ENCODE peak calls at places on chromosomes 4 and X, in nine cellular contexts. V, H, Y, E, Z, O, L, C and Q are unnamed samples.

GRCh38 chr4:120156115-120156718 is 89.6 kb upstream of the MAD2L1 start:
- DNase-seq in V (peak; percentile 24), H (peak; percentile 75), Y (no peak), E (no peak), Z (no peak), O (peak; percentile 79), L (no peak), C (no peak), Q (no peak)

GRCh38 chrX:8504451-8504850 is 39.8 kb downstream of the VCX3B start:
- DNase-seq in V (no peak), H (peak; percentile 72), Y (no peak), E (no peak), Z (no peak), O (no peak), L (no peak), C (no peak), Q (no peak)

GRCh38 chrX:154019633-154020499 is at the start of gene IRAK1:
- DNase-seq in V (peak; percentile 54), H (peak; percentile 73), Y (peak; percentile 71), E (peak; percentile 76), Z (peak; percentile 52), O (peak; percentile 45), L (no peak), C (peak; percentile 72), Q (peak; percentile 48)

GRCh38 chr4:8108261-8108660 is 50.4 kb downstream of the ABLIM2 start:
- DNase-seq in V (peak; percentile 75), H (no peak), Y (no peak), E (no peak), Z (no peak), O (no peak), L (no peak), C (no peak), Q (no peak)

GRCh38 chr4:41160856-41161255 is 53.5 kb downstream of the APBB2 start:
- DNase-seq in V (no peak), H (peak; percentile 17), Y (no peak), E (no peak), Z (no peak), O (no peak), L (no peak), C (no peak), Q (no peak)

GRCh38 chr4:98745372-98745771 is 87.0 kb upstream of the TSPAN5 start:
- DNase-seq in V (no peak), H (peak; percentile 28), Y (no peak), E (no peak), Z (no peak), O (peak; percentile 18), L (no peak), C (no peak), Q (no peak)

GRCh38 chr4:189974056-189974455 is 33.4 kb downstream of the FRG1 start:
- DNase-seq in V (no peak), H (peak; percentile 31), Y (no peak), E (no peak), Z (no peak), O (peak; percentile 3), L (no peak), C (no peak), Q (no peak)

GRCh38 chrX:122943918-122944317 is 240.2 kb upstream of the GRIA3 start:
- DNase-seq in V (no peak), H (peak; percentile 46), Y (no peak), E (no peak), Z (no peak), O (no peak), L (no peak), C (no peak), Q (no peak)

GRCh38 chr4:146260521-146260920 is 46.2 kb downstream of the REELD1 start:
- DNase-seq in V (no peak), H (peak; percentile 63), Y (no peak), E (no peak), Z (no peak), O (no peak), L (no peak), C (no peak), Q (no peak)

GRCh38 chrX:34716322-34716721 is 59.2 kb upstream of the TMEM47 start:
- DNase-seq in V (no peak), H (peak; percentile 35), Y (no peak), E (no peak), Z (no peak), O (no peak), L (no peak), C (no peak), Q (no peak)

GRCh38 chr4:38122060-38122459 is 161.9 kb downstream of the PTTG2 start:
- DNase-seq in V (no peak), H (no peak), Y (no peak), E (no peak), Z (no peak), O (no peak), L (no peak), C (no peak), Q (no peak)
- H3K36me3 ChIP-seq in V (no peaks in the 10 kb centered on the region), H (no peaks in the 10 kb centered on the region), Y (peaks cover 76% of the 10 kb centered on the region), E (no peaks in the 10 kb centered on the region), Z (peaks cover 89% of the 10 kb centered on the region), O (peaks cover 1% of the 10 kb centered on the region), L (no peaks in the 10 kb centered on the region), C (peaks cover 13% of the 10 kb centered on the region), Q (peaks cover 31% of the 10 kb centered on the region)

GRCh38 chr4:158644755-158645154 is 26.9 kb downstream of the C4orf46 start:
- DNase-seq in V (no peak), H (no peak), Y (no peak), E (no peak), Z (no peak), O (no peak), L (no peak), C (no peak), Q (no peak)
- H3K27ac ChIP-seq in V (no peak overlapping the region), H (no peak overlapping the region), Y (no peak overlapping the region), E (no peak overlapping the region), Z (no peak overlapping the region), O (no peak overlapping the region), L (no peak overlapping the region), C (no peak overlapping the region), Q (no peak overlapping the region)

GRCh38 chr4:82358773-82359324 is 14.9 kb downstream of the HNRNPD start:
- DNase-seq in V (no peak), H (no peak), Y (no peak), E (no peak), Z (no peak), O (no peak), L (no peak), C (no peak), Q (no peak)

GRCh38 chr4:82362565-82362964 is 11.2 kb downstream of the HNRNPD start:
- DNase-seq in V (no peak), H (no peak), Y (no peak), E (no peak), Z (no peak), O (no peak), L (no peak), C (no peak), Q (no peak)

GRCh38 chr4:82367438-82368097 is 6.2 kb downstream of the HNRNPD start:
- DNase-seq in V (no peak), H (no peak), Y (no peak), E (no peak), Z (no peak), O (no peak), L (no peak), C (no peak), Q (no peak)

GRCh38 chr4:82360298-82361177 is 13.3 kb downstream of the HNRNPD start:
- DNase-seq in V (no peak), H (peak; percentile 40), Y (no peak), E (no peak), Z (no peak), O (peak; percentile 71), L (no peak), C (no peak), Q (no peak)

GRCh38 chr4:82363896-82364487 is 9.8 kb downstream of the HNRNPD start:
- DNase-seq in V (no peak), H (no peak), Y (no peak), E (no peak), Z (no peak), O (no peak), L (no peak), C (no peak), Q (no peak)
- H3K36me3 ChIP-seq in V (no peaks in the 10 kb centered on the region), H (peaks cover 30% of the 10 kb centered on the region), Y (peaks cover 25% of the 10 kb centered on the region), E (no peaks in the 10 kb centered on the region), Z (peaks cover 5% of the 10 kb centered on the region), O (peaks cover 2% of the 10 kb centered on the region), L (no peaks in the 10 kb centered on the region), C (peaks cover 4% of the 10 kb centered on the region), Q (no peaks in the 10 kb centered on the region)

GRCh38 chr4:139606600-139607301 is 50.7 kb upstream of the SETD7 start:
- DNase-seq in V (no peak), H (peak; percentile 54), Y (no peak), E (no peak), Z (no peak), O (peak; percentile 58), L (no peak), C (no peak), Q (no peak)
- H3K27ac ChIP-seq in V (no peak overlapping the region), H (peak overlapping the region; percentile 20), Y (no peak overlapping the region), E (no peak overlapping the region), Z (no peak overlapping the region), O (no peak overlapping the region), L (peak overlapping the region; percentile 4), C (no peak overlapping the region), Q (no peak overlapping the region)

DNA sequence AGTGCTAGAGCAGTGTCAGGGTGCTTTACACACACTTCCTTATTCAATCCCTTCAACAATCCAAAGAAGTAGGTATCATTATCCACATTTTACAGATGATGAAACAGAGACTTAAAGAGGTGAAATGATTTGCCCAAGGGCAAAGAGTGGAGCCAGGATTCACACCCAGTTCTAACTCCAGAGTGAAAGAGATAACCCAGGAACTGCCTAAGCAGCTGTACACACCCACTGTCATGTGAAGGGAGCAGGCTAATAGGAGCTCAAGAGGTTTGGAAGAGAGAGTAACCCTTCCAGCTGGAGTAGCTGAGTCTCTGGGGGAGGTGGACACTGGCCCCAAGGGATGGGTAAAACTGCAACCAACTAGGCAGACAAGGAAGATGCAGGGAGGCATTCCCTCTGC is 92.5 kb downstream of the FBXL5 start:
- DNase-seq in V (no peak), H (no peak), Y (no peak), E (no peak), Z (no peak), O (no peak), L (no peak), C (no peak), Q (no peak)
- H3K36me3 ChIP-seq in V (no peaks in the 10 kb centered on the region), H (no peaks in the 10 kb centered on the region), Y (peaks cover 64% of the 10 kb centered on the region), E (no peaks in the 10 kb centered on the region), Z (peaks cover 48% of the 10 kb centered on the region), O (no peaks in the 10 kb centered on the region), L (no peaks in the 10 kb centered on the region), C (no peaks in the 10 kb centered on the region), Q (peaks cover 15% of the 10 kb centered on the region)